ENCODE peak calls at places on chromosomes 7 and 10, in five cellular contexts. One of them, this sample, is unnamed.

GRCh38 chr7:2629740-2630681 is 1.8 kb upstream of the TTYH3 start:
- DNase-seq in fibroblast of the aortic adventitia: peak; percentile 47
- DNase-seq in fibroblast of lung: no peak
- DNase-seq in esophagus squamous epithelium: no peak
- DNase-seq in right atrium auricular region: no peak
- DNase-seq in this sample: peak; percentile 56

GRCh38 chr10:99365761-99366160 is 36.6 kb downstream of the CNNM1 start:
- DNase-seq in fibroblast of the aortic adventitia: no peak
- DNase-seq in fibroblast of lung: no peak
- DNase-seq in esophagus squamous epithelium: no peak
- DNase-seq in right atrium auricular region: no peak
- DNase-seq in this sample: no peak

GRCh38 chr7:73718438-73718881 is 1.0 kb downstream of the STX1A start:
- DNase-seq in fibroblast of the aortic adventitia: no peak
- DNase-seq in fibroblast of lung: no peak
- DNase-seq in esophagus squamous epithelium: no peak
- DNase-seq in right atrium auricular region: no peak
- DNase-seq in this sample: no peak

GRCh38 chr7:106824458-106824857 is 40.6 kb upstream of the PIK3CG start:
- DNase-seq in fibroblast of the aortic adventitia: no peak
- DNase-seq in fibroblast of lung: no peak
- DNase-seq in esophagus squamous epithelium: no peak
- DNase-seq in right atrium auricular region: no peak
- DNase-seq in this sample: no peak

GRCh38 chr10:77049896-77050295 is 587.7 kb downstream of the KCNMA1 start:
- DNase-seq in fibroblast of the aortic adventitia: peak; percentile 59
- DNase-seq in fibroblast of lung: no peak
- DNase-seq in esophagus squamous epithelium: no peak
- DNase-seq in right atrium auricular region: no peak
- DNase-seq in this sample: no peak

GRCh38 chr10:63166742-63167258 is 33.7 kb downstream of the NRBF2 start:
- DNase-seq in fibroblast of the aortic adventitia: peak; percentile 91
- DNase-seq in fibroblast of lung: peak; percentile 91
- DNase-seq in esophagus squamous epithelium: no peak
- DNase-seq in right atrium auricular region: no peak
- DNase-seq in this sample: peak; percentile 73

GRCh38 chr10:209357-209756 is 74.1 kb downstream of the ZMYND11 start:
- DNase-seq in fibroblast of the aortic adventitia: peak; percentile 27
- DNase-seq in fibroblast of lung: peak; percentile 58
- DNase-seq in esophagus squamous epithelium: no peak
- DNase-seq in right atrium auricular region: no peak
- DNase-seq in this sample: no peak

GRCh38 chr7:87330942-87331341 is 14.5 kb upstream of the CROT start:
- DNase-seq in fibroblast of the aortic adventitia: no peak
- DNase-seq in fibroblast of lung: no peak
- DNase-seq in esophagus squamous epithelium: no peak
- DNase-seq in right atrium auricular region: no peak
- DNase-seq in this sample: no peak

GRCh38 chr10:1440897-1441296 is 296.4 kb downstream of the ADARB2 start:
- DNase-seq in fibroblast of the aortic adventitia: no peak
- DNase-seq in fibroblast of lung: no peak
- DNase-seq in esophagus squamous epithelium: no peak
- DNase-seq in right atrium auricular region: no peak
- DNase-seq in this sample: no peak

GRCh38 chr7:91912500-91912899 is 28.2 kb upstream of the AKAP9 start:
- DNase-seq in fibroblast of the aortic adventitia: peak; percentile 60
- DNase-seq in fibroblast of lung: peak; percentile 20
- DNase-seq in esophagus squamous epithelium: no peak
- DNase-seq in right atrium auricular region: no peak
- DNase-seq in this sample: no peak

GRCh38 chr7:97844036-97844435 is 28.2 kb downstream of the ASNS start:
- DNase-seq in fibroblast of the aortic adventitia: no peak
- DNase-seq in fibroblast of lung: no peak
- DNase-seq in esophagus squamous epithelium: no peak
- DNase-seq in right atrium auricular region: no peak
- DNase-seq in this sample: no peak
- TF ChIP-seq CTCF in fibroblast of the aortic adventitia: no peak
- TF ChIP-seq CTCF in fibroblast of lung: no peak
- TF ChIP-seq CTCF in esophagus squamous epithelium: no peak
- TF ChIP-seq CTCF in right atrium auricular region: no peak
- TF ChIP-seq CTCF in this sample: peak; percentile 48

GRCh38 chr7:32888505-32888904 is 3.1 kb downstream of the KBTBD2 start:
- DNase-seq in fibroblast of the aortic adventitia: no peak
- DNase-seq in fibroblast of lung: no peak
- DNase-seq in esophagus squamous epithelium: no peak
- DNase-seq in right atrium auricular region: no peak
- DNase-seq in this sample: no peak
- H3K4me3 ChIP-seq in fibroblast of the aortic adventitia: no peak overlapping the region
- H3K4me3 ChIP-seq in fibroblast of lung: no peak overlapping the region
- H3K4me3 ChIP-seq in esophagus squamous epithelium: no peak overlapping the region
- H3K4me3 ChIP-seq in right atrium auricular region: no peak overlapping the region
- H3K4me3 ChIP-seq in this sample: no peak overlapping the region

DNA sequence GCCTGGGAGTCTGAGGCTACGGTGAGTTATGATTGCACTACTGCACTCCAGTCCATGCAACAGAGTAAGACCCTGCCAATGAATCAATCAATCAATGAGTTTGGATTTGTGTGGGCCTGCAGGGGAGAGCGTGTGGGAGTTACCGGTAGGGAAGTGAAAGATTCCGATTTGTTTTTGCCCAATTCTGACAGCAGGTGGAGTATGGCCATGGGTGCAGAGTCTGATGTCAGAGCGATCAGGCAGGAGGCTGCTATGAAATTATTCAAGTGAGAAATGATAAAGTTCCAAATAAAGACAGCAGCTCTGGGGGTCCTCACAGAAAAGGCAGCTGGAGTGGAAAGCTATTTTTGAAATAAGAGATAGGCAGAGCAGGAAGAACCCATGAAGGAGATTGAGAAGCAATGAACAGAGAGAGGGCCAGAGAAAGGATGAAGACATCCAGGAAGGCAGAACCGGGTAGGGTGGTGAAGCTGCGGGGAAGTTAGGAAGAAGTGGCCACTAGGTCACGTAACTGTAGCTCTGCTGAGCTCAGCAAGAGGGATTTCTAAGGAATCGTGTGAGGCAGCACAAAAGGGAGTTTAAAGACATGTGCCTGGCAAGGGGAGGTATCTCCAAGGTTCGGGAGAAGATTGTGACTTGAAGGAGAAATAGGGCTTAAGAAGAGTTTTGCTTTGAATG is 93.7 kb upstream of the NMT2 start:
- DNase-seq in fibroblast of the aortic adventitia: peak; percentile 64
- DNase-seq in fibroblast of lung: peak; percentile 52
- DNase-seq in esophagus squamous epithelium: no peak
- DNase-seq in right atrium auricular region: peak; percentile 64
- DNase-seq in this sample: no peak
- TF ChIP-seq CTCF in fibroblast of the aortic adventitia: peak; percentile 60
- TF ChIP-seq CTCF in fibroblast of lung: peak; percentile 43
- TF ChIP-seq CTCF in esophagus squamous epithelium: peak; percentile 26
- TF ChIP-seq CTCF in right atrium auricular region: peak; percentile 60
- TF ChIP-seq CTCF in this sample: peak; percentile 59

DNA sequence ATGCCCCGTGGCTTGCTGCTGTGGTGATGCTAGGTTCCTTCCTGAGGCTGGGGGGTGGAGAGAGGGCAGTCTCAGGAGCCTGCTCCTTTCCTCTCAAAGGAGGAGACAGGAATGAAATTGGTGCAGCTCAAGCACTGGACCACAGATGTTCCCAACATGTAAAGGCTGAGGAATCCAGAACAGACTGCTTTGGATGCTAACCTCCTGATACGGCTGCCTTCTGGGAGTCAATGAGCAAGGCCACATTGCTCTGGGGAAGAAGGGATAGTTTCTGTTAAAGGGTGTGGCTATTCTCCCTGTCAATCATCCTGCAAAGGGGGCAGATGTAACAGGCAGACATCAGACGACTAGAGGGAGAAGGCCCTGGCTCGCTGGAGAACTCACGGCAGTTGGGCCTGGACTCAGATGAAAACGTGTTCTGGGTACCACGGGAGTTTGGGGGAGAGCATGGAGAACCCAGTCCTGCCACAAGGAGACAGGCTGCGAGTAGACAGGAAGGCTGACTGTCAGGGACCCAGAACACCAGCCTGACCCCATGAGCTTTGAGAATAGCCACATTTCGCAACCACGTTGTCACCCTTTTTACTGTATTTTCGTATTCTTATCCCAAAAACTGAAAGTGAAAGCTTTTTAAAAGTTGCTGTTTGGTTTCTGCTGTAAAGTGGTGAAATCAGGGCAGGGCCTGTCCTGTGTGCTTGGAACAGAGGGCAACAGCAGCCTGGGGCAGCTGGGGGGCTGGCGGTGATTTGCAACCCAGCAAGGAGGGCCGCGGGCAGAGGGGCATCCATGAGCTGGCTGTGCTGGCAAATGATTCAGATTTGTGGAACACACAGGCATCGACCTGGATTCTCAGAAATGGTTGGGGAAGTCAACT is 95.4 kb downstream of the MYOF start:
- DNase-seq in fibroblast of the aortic adventitia: peak; percentile 47
- DNase-seq in fibroblast of lung: peak; percentile 47
- DNase-seq in esophagus squamous epithelium: no peak
- DNase-seq in right atrium auricular region: no peak
- DNase-seq in this sample: no peak
- H3K4me3 ChIP-seq in fibroblast of the aortic adventitia: no peak overlapping the region
- H3K4me3 ChIP-seq in fibroblast of lung: peak overlapping the region; percentile 7
- H3K4me3 ChIP-seq in esophagus squamous epithelium: peak overlapping the region; percentile 21
- H3K4me3 ChIP-seq in right atrium auricular region: no peak overlapping the region
- H3K4me3 ChIP-seq in this sample: no peak overlapping the region

DNA sequence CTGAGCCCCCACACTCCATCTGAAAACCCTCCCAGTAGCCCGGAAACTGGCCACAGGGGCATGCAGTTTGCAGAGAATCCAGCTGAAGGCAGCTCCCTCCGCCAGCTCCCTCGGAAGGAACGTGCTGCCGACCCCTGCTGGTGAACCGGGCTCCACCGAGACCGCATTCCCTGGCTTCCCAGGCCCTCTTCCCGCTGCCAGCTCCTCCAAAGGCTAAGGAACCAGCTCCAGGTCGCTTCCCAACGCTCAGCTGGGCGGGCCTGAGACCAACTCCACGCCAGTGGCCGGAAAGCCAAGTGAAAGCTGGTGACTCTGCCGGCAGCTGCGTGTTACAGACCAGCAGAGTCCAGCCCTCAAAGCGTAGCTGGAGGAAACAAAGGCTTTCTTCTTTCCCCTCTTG is 35.8 kb downstream of the GPER1 start:
- DNase-seq in fibroblast of the aortic adventitia: peak; percentile 95
- DNase-seq in fibroblast of lung: peak; percentile 88
- DNase-seq in esophagus squamous epithelium: no peak
- DNase-seq in right atrium auricular region: peak; percentile 91
- DNase-seq in this sample: no peak
- TF ChIP-seq CTCF in fibroblast of the aortic adventitia: peak; percentile 89
- TF ChIP-seq CTCF in fibroblast of lung: peak; percentile 77
- TF ChIP-seq CTCF in esophagus squamous epithelium: peak; percentile 52
- TF ChIP-seq CTCF in right atrium auricular region: peak; percentile 77
- TF ChIP-seq CTCF in this sample: peak; percentile 48

DNA sequence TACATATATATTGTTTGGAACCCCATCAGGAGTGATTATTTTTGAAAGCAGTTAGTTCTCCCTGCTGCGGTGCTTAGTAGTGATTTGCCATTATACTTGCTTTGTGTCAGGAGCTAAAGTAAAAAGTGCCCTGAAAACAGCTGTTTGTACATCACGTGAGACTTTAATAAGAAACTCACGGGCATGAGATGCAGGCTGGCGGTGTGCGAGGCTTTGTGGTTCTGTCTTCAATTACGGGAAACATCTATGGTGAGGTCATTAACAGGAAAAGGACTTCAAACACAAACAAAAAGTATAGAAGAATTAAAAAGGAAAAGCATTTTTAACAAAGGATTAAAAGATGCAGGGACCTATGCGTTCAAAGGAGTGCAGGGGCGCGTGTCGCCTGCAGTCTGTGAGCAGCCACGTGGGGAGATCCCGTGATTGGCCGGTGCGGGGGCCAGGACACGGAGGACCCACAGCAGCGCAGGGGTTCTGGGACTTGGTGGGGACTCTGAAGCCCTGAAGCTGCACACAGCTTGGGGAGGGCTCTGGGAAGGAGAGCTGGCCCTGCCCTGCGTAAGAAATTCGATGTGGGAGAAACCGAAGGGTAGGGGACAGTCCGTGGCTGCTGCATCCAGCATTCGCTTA is 268.3 kb downstream of the KLF6 start:
- DNase-seq in fibroblast of the aortic adventitia: no peak
- DNase-seq in fibroblast of lung: no peak
- DNase-seq in esophagus squamous epithelium: no peak
- DNase-seq in right atrium auricular region: no peak
- DNase-seq in this sample: no peak
- H3K4me3 ChIP-seq in fibroblast of the aortic adventitia: no peak overlapping the region
- H3K4me3 ChIP-seq in fibroblast of lung: no peak overlapping the region
- H3K4me3 ChIP-seq in esophagus squamous epithelium: no peak overlapping the region
- H3K4me3 ChIP-seq in right atrium auricular region: no peak overlapping the region
- H3K4me3 ChIP-seq in this sample: no peak overlapping the region

GRCh38 chr7:69677054-69677847 is 79.0 kb downstream of the AUTS2 start:
- DNase-seq in fibroblast of the aortic adventitia: no peak
- DNase-seq in fibroblast of lung: no peak
- DNase-seq in esophagus squamous epithelium: no peak
- DNase-seq in right atrium auricular region: no peak
- DNase-seq in this sample: no peak
- TF ChIP-seq CTCF in fibroblast of the aortic adventitia: no peak
- TF ChIP-seq CTCF in fibroblast of lung: peak; percentile 26
- TF ChIP-seq CTCF in esophagus squamous epithelium: no peak
- TF ChIP-seq CTCF in right atrium auricular region: peak; percentile 43
- TF ChIP-seq CTCF in this sample: peak; percentile 7

GRCh38 chr7:45922810-45923209 is 1.7 kb upstream of the IGFBP3 start:
- DNase-seq in fibroblast of the aortic adventitia: no peak
- DNase-seq in fibroblast of lung: peak; percentile 33
- DNase-seq in esophagus squamous epithelium: no peak
- DNase-seq in right atrium auricular region: peak; percentile 58
- DNase-seq in this sample: no peak
- H3K4me3 ChIP-seq in fibroblast of the aortic adventitia: peak overlapping the region; percentile 36
- H3K4me3 ChIP-seq in fibroblast of lung: peak overlapping the region; percentile 49
- H3K4me3 ChIP-seq in esophagus squamous epithelium: peak overlapping the region; percentile 71
- H3K4me3 ChIP-seq in right atrium auricular region: peak overlapping the region; percentile 4
- H3K4me3 ChIP-seq in this sample: no peak overlapping the region

DNA sequence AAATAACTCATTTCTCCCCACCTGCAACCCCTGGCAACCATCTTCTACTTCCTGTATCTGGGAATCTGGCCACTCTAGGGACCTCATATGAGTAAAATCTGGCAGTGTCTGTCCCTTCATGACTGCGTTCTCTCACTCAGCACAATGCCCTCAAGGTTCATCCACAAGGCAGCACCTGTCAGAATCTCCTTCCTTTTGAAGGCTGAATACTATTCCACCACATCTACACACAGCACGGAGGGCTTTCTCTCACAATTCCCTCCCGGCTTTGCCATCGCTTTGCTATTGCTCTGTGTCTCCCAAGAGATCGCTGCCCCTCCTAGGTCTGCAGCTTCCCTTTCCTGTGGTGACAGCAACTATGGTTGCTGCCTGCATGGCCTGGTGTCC is 174.7 kb upstream of the RHEB start:
- DNase-seq in fibroblast of the aortic adventitia: no peak
- DNase-seq in fibroblast of lung: no peak
- DNase-seq in esophagus squamous epithelium: no peak
- DNase-seq in right atrium auricular region: no peak
- DNase-seq in this sample: no peak
- TF ChIP-seq CTCF in fibroblast of the aortic adventitia: no peak
- TF ChIP-seq CTCF in fibroblast of lung: no peak
- TF ChIP-seq CTCF in esophagus squamous epithelium: no peak
- TF ChIP-seq CTCF in right atrium auricular region: no peak
- TF ChIP-seq CTCF in this sample: no peak

This sample was measured in LNCaP clone FGC.